ENCODE peak calls at places on chromosomes 13 and 19, in ten cellular contexts. N, I, X, M, P, K, F, W, Q and C are unnamed samples.

GRCh38 chr19:7668842-7669241 is at the start of gene RETN:
- DNase-seq in Q (no peak), P (no peak), M (no peak), K (no peak), X (no peak), W (no peak), I (no peak), N (no peak), F (no peak), C (no peak)

GRCh38 chr19:54462072-54462712 is 1.4 kb downstream of the LENG9 start:
- DNase-seq in N (no peak), I (no peak), K (no peak), W (no peak), P (no peak), M (no peak), X (no peak), F (no peak), Q (no peak), C (no peak)

GRCh38 chr19:860481-861098 is 1.1 kb downstream of the CFD start:
- DNase-seq in K (peak), W (no peak), P (peak), M (no peak), X (peak), Q (no peak), N (peak), I (peak), F (peak), C (no peak)

GRCh38 chr13:49935171-49936084 is 712 bp downstream of the SPRYD7 start:
- DNase-seq in K (no peak), P (peak), Q (no peak), X (peak), F (peak), N (no peak), W (no peak), M (no peak), I (peak), C (no peak)

GRCh38 chr13:28379371-28380083 is 115.4 kb downstream of the FLT1 start:
- DNase-seq in W (no peak), K (no peak), I (no peak), P (no peak), N (no peak), Q (no peak), X (no peak), M (no peak), F (no peak), C (no peak)

GRCh38 chr13:94427313-94427712 is 52.2 kb downstream of the DCT start:
- DNase-seq in Q (no peak), K (no peak), N (no peak), F (no peak), P (no peak), M (no peak), I (no peak), X (peak), W (no peak), C (no peak)

GRCh38 chr19:34600366-34600765 is 76.6 kb downstream of the SCGB2B2 start:
- DNase-seq in W (no peak), K (no peak), M (no peak), I (no peak), Q (no peak), F (no peak), X (no peak), P (no peak), N (no peak), C (no peak)

GRCh38 chr19:33407716-33408115 is 34.2 kb downstream of the CEBPG start:
- DNase-seq in K (no peak), N (peak), X (no peak), M (no peak), Q (no peak), W (no peak), F (no peak), P (no peak), I (no peak), C (no peak)

GRCh38 chr19:37572203-37572602 is 22.4 kb downstream of the ZNF571 start:
- DNase-seq in W (no peak), I (no peak), P (no peak), M (no peak), F (no peak), X (no peak), K (no peak), Q (no peak), N (no peak), C (no peak)

GRCh38 chr19:51541458-51542357 is 10.2 kb upstream of the SIGLEC6 start:
- DNase-seq in X (no peak), M (no peak), N (no peak), K (no peak), W (no peak), F (no peak), Q (no peak), I (no peak), P (no peak), C (no peak)

GRCh38 chr19:30123109-30123508 is 181.1 kb downstream of the URI1 start:
- DNase-seq in X (no peak), N (no peak), M (no peak), P (no peak), F (no peak), Q (no peak), W (no peak), I (no peak), K (no peak), C (no peak)

GRCh38 chr13:34411881-34412280 is 530.2 kb upstream of the NBEA start:
- DNase-seq in N (no peak), K (no peak), M (no peak), W (no peak), X (no peak), Q (no peak), I (no peak), F (no peak), P (no peak), C (no peak)

GRCh38 chr13:62643007-62643483 is 1227.4 kb upstream of the PCDH20 start:
- DNase-seq in F (peak), W (no peak), Q (no peak), X (no peak), M (no peak), I (no peak), P (no peak), K (no peak), N (no peak), C (no peak)

GRCh38 chr19:14167594-14168138 is 31.3 kb upstream of the ASF1B start:
- DNase-seq in N (no peak), I (no peak), P (peak), X (no peak), K (no peak), F (no peak), Q (no peak), M (no peak), W (no peak), C (no peak)

GRCh38 chr19:39413903-39414608 is 1.6 kb downstream of the PLEKHG2 start:
- DNase-seq in M (no peak), K (no peak), F (no peak), Q (no peak), I (no peak), X (peak), P (no peak), W (no peak), N (peak), C (no peak)

GRCh38 chr19:46480409-46480808 is 9.0 kb upstream of the PNMA8A start:
- DNase-seq in W (no peak), N (no peak), F (no peak), Q (no peak), K (no peak), I (no peak), P (no peak), M (no peak), X (no peak), C (peak)

GRCh38 chr13:108102771-108103170 is 112.6 kb downstream of the LIG4 start:
- DNase-seq in I (no peak), N (no peak), X (no peak), W (no peak), P (no peak), F (no peak), Q (no peak), M (no peak), K (no peak), C (no peak)

GRCh38 chr13:44402902-44403719 is 29.5 kb downstream of the SERP2 start:
- DNase-seq in M (no peak), X (peak), W (no peak), I (no peak), P (no peak), Q (no peak), F (no peak), K (peak), N (no peak), C (peak)